ENCODE peak calls at places on chromosomes 1 and 21, in six cellular contexts. T is A549, K is left ventricle myocardium inferior, Q is colonic mucosa, Z is transverse colon, W is HFF-Myc. I is an unnamed sample.

GRCh38 chr1:101166583-101167120 is 70.2 kb upstream of the S1PR1 start:
- DNase-seq in T (no peak), K (no peak), Q (no peak), Z (no peak), W (no peak), I (no peak)

GRCh38 chr1:218616681-218617080 is 271.5 kb downstream of the TGFB2 start:
- DNase-seq in T (no peak), K (no peak), Q (no peak), Z (no peak), W (no peak), I (no peak)

GRCh38 chr1:226094451-226094850 is 31.9 kb downstream of the H3-3A start:
- DNase-seq in T (no peak), K (no peak), Q (no peak), Z (no peak), W (no peak), I (no peak)

GRCh38 chr1:185886671-185887070 is 152.5 kb downstream of the HMCN1 start:
- DNase-seq in T (no peak), K (no peak), Q (no peak), Z (no peak), W (no peak), I (no peak)

GRCh38 chr1:47431534-47431933 is 6.3 kb upstream of the FOXD2 start:
- DNase-seq in T (no peak), K (no peak), Q (no peak), Z (no peak), W (no peak), I (peak; percentile 63)

GRCh38 chr1:54227836-54228435 is 28.0 kb downstream of the MRPL37 start:
- DNase-seq in T (no peak), K (no peak), Q (no peak), Z (no peak), W (no peak), I (no peak)

GRCh38 chr1:235351441-235351840 is 15.8 kb upstream of the TBCE start:
- DNase-seq in T (no peak), K (no peak), Q (no peak), Z (no peak), W (no peak), I (no peak)

GRCh38 chr1:48109390-48110009 is 112.3 kb upstream of the TRABD2B start:
- DNase-seq in T (peak; percentile 43), K (no peak), Q (peak; percentile 51), Z (no peak), W (peak; percentile 20), I (peak; percentile 62)

GRCh38 chr21:46096596-46096981 is 1.3 kb upstream of the COL6A2 start:
- DNase-seq in T (no peak), K (no peak), Q (no peak), Z (no peak), W (no peak), I (no peak)

GRCh38 chr1:204479387-204480136 is 15.0 kb downstream of the PIK3C2B start:
- DNase-seq in T (no peak), K (no peak), Q (peak; percentile 86), Z (peak; percentile 74), W (no peak), I (no peak)

GRCh38 chr1:96473791-96474452 is 247.7 kb upstream of the PTBP2 start:
- DNase-seq in T (no peak), K (no peak), Q (no peak), Z (no peak), W (peak; percentile 16), I (peak; percentile 16)

GRCh38 chr1:235160395-235160964 is 570 bp downstream of the RBM34 start:
- DNase-seq in T (peak; percentile 73), K (no peak), Q (no peak), Z (no peak), W (peak; percentile 11), I (peak; percentile 64)

GRCh38 chr1:5937373-5937857 is 54.8 kb downstream of the NPHP4 start:
- DNase-seq in T (no peak), K (no peak), Q (no peak), Z (no peak), W (no peak), I (no peak)

GRCh38 chr1:31891280-31891679 is 46.9 kb downstream of the PTP4A2 start:
- DNase-seq in T (no peak), K (no peak), Q (no peak), Z (no peak), W (no peak), I (no peak)

GRCh38 chr1:67766117-67766978 is 66.9 kb downstream of the GNG12 start:
- DNase-seq in T (peak; percentile 53), K (no peak), Q (peak; percentile 62), Z (no peak), W (no peak), I (peak; percentile 70)

GRCh38 chr1:31263408-31263807 is 23.7 kb upstream of the NKAIN1 start:
- DNase-seq in T (no peak), K (no peak), Q (no peak), Z (no peak), W (no peak), I (no peak)

GRCh38 chr1:241079459-241079858 is 277.5 kb downstream of the RGS7 start:
- DNase-seq in T (no peak), K (no peak), Q (no peak), Z (no peak), W (no peak), I (no peak)

GRCh38 chr1:165287781-165288180 is 68.7 kb downstream of the LMX1A start:
- DNase-seq in T (no peak), K (no peak), Q (peak; percentile 25), Z (no peak), W (no peak), I (no peak)

GRCh38 chr1:100279954-100280682 is 14.1 kb downstream of the RTCA start:
- DNase-seq in T (no peak), K (no peak), Q (no peak), Z (no peak), W (no peak), I (no peak)

GRCh38 chr1:218480691-218481099 is 135.6 kb downstream of the TGFB2 start:
- DNase-seq in T (peak; percentile 93), K (no peak), Q (no peak), Z (no peak), W (no peak), I (peak; percentile 95)

GRCh38 chr1:85692730-85693314 is 15.4 kb downstream of the ZNHIT6 start:
- DNase-seq in T (peak; percentile 45), K (no peak), Q (no peak), Z (no peak), W (peak; percentile 16), I (peak; percentile 78)

GRCh38 chr1:228336308-228337030 is 70.2 kb downstream of the TRIM11 start:
- DNase-seq in T (no peak), K (peak; percentile 8), Q (no peak), Z (peak; percentile 2), W (no peak), I (peak; percentile 13)

GRCh38 chr1:205662135-205662725 is 18.1 kb downstream of the SLC45A3 start:
- DNase-seq in T (no peak), K (no peak), Q (no peak), Z (no peak), W (no peak), I (no peak)

GRCh38 chr1:232574867-232575523 is 54.9 kb downstream of the SIPA1L2 start:
- DNase-seq in T (no peak), K (no peak), Q (no peak), Z (no peak), W (no peak), I (peak; percentile 24)

GRCh38 chr1:57860333-57860732 is 436.5 kb upstream of the DAB1 start:
- DNase-seq in T (no peak), K (no peak), Q (no peak), Z (no peak), W (no peak), I (no peak)

GRCh38 chr1:248839168-248839555 is 1.1 kb downstream of the ZNF672 start:
- DNase-seq in T (no peak), K (no peak), Q (no peak), Z (no peak), W (no peak), I (no peak)

GRCh38 chr1:172172267-172172880 is 248.1 kb upstream of the C1orf105 start:
- DNase-seq in T (no peak), K (no peak), Q (no peak), Z (no peak), W (no peak), I (peak; percentile 87)

DNA sequence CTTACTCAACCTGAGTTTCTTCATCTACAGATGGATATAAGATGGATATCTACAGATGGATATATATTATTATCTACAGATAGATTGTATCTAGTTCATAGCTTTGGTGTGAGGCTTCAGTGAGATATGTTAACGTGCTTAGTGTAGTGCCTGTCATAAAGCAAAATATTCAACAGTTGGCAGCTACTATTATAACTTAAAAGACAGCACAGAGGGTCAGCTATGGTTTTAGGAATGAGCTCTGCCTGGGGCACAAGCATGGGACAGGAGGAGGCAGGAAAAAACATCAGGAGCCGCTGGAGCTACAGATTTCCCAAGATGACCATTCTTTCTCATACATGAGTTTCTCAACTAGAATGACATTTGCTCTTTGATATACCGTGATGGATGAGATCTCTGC is 1.3 kb upstream of the CYB5R1 start:
- DNase-seq in T (no peak), K (no peak), Q (no peak), Z (no peak), W (no peak), I (no peak)
- H3K4me3 ChIP-seq in T (no peak overlapping the region), K (peak overlapping the region; percentile 99), Q (no peak overlapping the region), Z (no peak overlapping the region), W (no peak overlapping the region), I (no peak overlapping the region)

GRCh38 chr1:156025873-156026272 is 5.1 kb upstream of the SSR2 start:
- DNase-seq in T (peak; percentile 72), K (no peak), Q (peak; percentile 23), Z (peak; percentile 63), W (no peak), I (peak; percentile 49)
- TF ChIP-seq CTCF in T (peak; percentile 47), K (peak; percentile 61), Q (peak; percentile 33), Z (peak; percentile 41), W (peak; percentile 70), I (peak; percentile 86)

DNA sequence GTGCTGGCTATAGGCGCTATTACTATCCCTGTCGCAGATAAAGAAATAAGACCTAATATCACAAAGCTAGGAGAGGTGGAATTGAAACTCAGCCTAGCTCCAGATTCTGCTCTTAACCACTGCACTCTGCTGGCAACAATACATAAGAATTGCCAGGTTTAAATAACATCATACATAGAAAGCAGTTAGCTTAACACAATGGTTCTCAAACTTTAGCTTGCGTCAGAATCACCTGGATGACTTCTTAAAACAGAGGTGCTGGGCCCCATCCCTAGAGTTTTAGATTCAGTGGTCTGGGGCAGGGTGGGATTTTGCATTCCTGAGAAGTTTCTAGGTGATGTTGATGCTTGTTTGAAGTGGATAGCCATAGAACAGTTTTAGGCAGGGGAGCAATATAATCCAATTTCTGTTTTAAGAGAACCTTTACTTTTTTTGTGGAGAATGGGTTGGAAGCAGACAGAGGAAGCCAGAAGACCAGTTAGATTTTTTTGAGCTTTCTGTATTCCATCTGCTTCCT is 1.1 kb upstream of the POMGNT1 start:
- DNase-seq in T (no peak), K (no peak), Q (no peak), Z (no peak), W (no peak), I (no peak)
- H3K4me3 ChIP-seq in T (peak overlapping the region; percentile 74), K (peak overlapping the region; percentile 77), Q (peak overlapping the region; percentile 61), Z (no peak overlapping the region), W (no peak overlapping the region), I (peak overlapping the region; percentile 89)

DNA sequence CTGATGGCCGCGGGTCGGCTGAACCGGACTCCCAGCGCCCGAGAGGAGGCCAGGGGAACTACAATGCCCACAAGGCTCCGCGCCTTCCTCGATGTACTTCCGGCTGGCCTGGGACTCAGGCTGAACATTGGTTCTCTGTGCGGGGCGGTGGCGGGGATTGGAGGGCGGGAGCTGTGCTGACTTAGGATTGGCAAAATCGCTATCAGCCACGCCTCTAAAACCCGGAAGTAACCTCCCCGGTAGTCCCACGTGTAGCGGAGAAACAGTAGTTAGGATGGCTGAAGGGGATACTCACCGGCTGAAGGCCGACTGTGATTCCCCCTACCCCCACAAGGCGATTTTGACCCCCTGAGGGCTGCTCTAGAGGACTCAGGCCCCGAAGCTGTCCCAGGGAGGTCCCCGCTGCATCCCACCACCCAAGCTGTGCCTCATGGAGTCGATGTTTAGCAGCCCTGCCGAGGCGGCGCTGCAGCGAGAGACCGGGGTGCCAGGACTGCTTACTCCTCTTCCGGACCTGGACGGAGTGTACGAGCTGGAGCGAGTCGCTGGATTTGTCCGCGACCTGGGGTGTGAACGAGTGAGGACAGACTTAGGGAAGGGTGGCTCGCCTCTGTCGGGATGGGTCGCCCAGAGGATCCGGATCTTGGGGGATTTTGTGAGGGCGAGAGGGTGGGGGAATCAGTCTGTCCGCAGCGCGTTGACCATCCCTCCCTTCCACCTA is at the start of gene DPH2:
- DNase-seq in T (peak; percentile 95), K (peak; percentile 97), Q (peak; percentile 97), Z (peak; percentile 97), W (peak; percentile 94), I (peak; percentile 97)
- TF ChIP-seq CTCF in T (no peak), K (peak; percentile 20), Q (no peak), Z (no peak), W (peak; percentile 3), I (peak; percentile 7)

I was measured in fibroblast of villous mesenchyme.